ENCODE peak calls at places on chromosomes 12 and 14, in four cellular contexts. X is IMR-90, T is prostate gland, S is A549. V is an unnamed sample.

GRCh38 chr14:92646952-92647461 is 101.4 kb downstream of the LGMN start:
- DNase-seq in S (peak), T (peak), X (peak), V (no peak)

GRCh38 chr12:80877706-80878384 is 59.9 kb downstream of the LIN7A start:
- DNase-seq in X (peak), S (no peak), T (no peak), V (no peak)

GRCh38 chr14:22118894-22119477 is 445.4 kb upstream of the OR4E1 start:
- DNase-seq in X (peak), S (no peak), T (no peak), V (no peak)

GRCh38 chr12:124804011-124804621 is 59.5 kb downstream of the SCARB1 start:
- DNase-seq in S (peak), T (peak), X (peak), V (peak)

GRCh38 chr14:62081012-62081612 is 318.9 kb downstream of the SNAPC1 start:
- DNase-seq in X (no peak), S (no peak), T (no peak), V (no peak)

GRCh38 chr12:131831021-131831571 is 2.9 kb downstream of the MMP17 start:
- DNase-seq in T (no peak), X (no peak), S (peak), V (peak)

GRCh38 chr12:2794261-2794735 is 472 bp upstream of the FKBP4 start:
- DNase-seq in X (no peak), S (no peak), T (peak), V (no peak)

GRCh38 chr12:14664434-14665023 is 31.9 kb downstream of the GUCY2C start:
- DNase-seq in T (peak), X (peak), S (peak), V (peak)

GRCh38 chr14:71574976-71575375 is 357.3 kb upstream of the RGS6 start:
- DNase-seq in X (peak), T (no peak), S (peak), V (peak)

GRCh38 chr12:11724888-11725310 is 75.4 kb downstream of the ETV6 start:
- DNase-seq in S (no peak), X (peak), T (no peak), V (peak)

GRCh38 chr14:103310576-103311095 is 23.4 kb upstream of the EIF5 start:
- DNase-seq in S (no peak), T (no peak), X (no peak), V (no peak)

DNA sequence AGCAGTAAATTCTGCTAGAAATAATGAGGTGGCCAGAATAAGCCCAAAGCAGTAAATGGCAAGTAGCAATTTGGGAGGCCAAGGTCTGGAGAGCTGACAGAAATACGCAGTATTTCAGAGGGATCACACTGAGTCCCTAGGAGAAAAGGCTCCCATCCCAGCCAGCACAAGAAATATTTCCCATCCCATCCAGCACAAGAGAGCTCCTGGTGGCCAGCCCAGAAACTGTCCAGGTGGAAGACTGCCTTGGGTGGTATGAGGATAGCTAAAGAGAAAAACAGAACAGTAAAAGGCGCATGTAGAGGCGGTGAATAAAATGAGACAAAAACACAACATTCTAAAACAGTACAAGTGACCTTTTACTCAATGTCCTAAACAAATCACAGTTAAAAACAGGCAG is 120.7 kb downstream of the HECTD4 start:
- DNase-seq in X (no peak), T (no peak), S (peak), V (peak)
- TF ChIP-seq CTCF in X (peak), T (no peak), S (peak), V (no peak)

GRCh38 chr12:46471404-46471803 is 98.8 kb upstream of the SLC38A2 start:
- DNase-seq in T (no peak), X (no peak), S (no peak), V (no peak)

GRCh38 chr12:46475972-46476645 is 103.5 kb upstream of the SLC38A2 start:
- DNase-seq in S (no peak), X (no peak), T (no peak), V (no peak)

GRCh38 chr12:46472893-46473633 is 100.5 kb upstream of the SLC38A2 start:
- DNase-seq in T (no peak), X (peak), S (peak), V (no peak)

GRCh38 chr12:46472144-46472705 is 99.7 kb upstream of the SLC38A2 start:
- DNase-seq in S (no peak), T (no peak), X (no peak), V (no peak)

GRCh38 chr12:46473634-46474201 is 101.1 kb upstream of the SLC38A2 start:
- DNase-seq in X (peak), S (peak), T (peak), V (peak)
- TF ChIP-seq POLR2A in X (no peak), S (no peak), T (no peak), V (no peak)

DNA sequence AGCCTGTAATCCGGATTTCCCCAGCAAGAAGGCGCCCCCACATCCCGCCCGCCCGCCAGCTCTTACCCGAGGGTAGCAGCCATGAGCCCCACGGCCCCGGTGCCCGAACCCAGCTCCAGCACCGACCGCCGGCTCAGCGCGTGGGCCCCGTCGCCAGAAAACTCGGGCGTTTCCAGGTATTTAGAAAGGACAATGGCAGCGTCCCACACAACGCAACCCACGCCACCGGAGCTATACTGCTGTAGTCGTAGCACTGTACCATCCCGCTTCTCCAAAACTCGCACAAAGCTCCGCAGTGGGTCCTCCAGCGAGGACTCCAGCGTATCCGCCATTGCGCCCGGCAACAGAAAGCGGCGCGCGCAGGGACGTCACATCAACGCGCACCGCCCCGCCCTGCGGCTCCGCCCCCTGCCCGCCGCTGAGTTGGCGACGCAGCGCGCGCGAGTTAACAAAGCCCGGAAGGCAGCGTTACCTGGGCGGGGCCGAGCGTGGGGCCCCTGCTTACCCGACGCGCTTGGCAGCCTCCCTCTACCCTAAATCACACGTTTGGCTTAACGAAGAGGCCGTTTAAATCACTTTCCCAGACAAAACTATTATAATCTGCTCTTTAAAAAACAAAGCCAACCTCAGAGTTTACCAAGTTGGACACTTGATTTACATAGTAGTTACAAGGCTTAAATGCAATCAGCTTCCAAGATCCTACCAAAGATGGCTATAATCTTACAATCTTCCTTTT is at the start of gene VCPKMT:
- DNase-seq in X (peak), T (peak), S (peak), V (peak)
- H3K4me3 ChIP-seq in X (peak), T (peak), S (peak), V (peak)

GRCh38 chr12:57454213-57454565 is 918 bp upstream of the INHBE start:
- DNase-seq in T (no peak), S (no peak), X (no peak), V (no peak)

GRCh38 chr12:57454566-57455373 is at the start of gene INHBE:
- DNase-seq in X (peak), T (no peak), S (peak), V (no peak)

GRCh38 chr12:57455374-57456144 is 452 bp downstream of the INHBE start:
- DNase-seq in X (no peak), S (no peak), T (no peak), V (no peak)

GRCh38 chr12:57456737-57457490 is 1.8 kb downstream of the INHBE start:
- DNase-seq in S (no peak), X (no peak), T (no peak), V (no peak)

DNA sequence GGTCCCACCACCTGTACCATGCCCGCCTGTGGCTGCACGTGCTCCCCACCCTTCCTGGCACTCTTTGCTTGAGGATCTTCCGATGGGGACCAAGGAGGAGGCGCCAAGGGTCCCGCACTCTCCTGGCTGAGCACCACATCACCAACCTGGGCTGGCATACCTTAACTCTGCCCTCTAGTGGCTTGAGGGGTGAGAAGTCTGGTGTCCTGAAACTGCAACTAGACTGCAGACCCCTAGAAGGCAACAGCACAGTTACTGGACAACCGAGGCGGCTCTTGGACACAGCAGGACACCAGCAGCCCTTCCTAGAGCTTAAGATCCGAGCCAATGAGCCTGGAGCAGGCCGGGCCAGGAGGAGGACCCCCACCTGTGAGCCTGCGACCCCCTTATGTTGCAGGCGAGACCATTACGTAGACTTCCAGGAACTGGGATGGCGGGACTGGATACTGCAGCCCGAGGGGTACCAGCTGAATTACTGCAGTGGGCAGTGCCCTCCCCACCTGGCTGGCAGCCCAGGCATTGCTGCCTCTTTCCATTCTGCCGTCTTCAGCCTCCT is 1.1 kb downstream of the INHBE start:
- DNase-seq in T (peak), S (peak), X (peak), V (no peak)
- TF ChIP-seq CTCF in T (peak), S (peak), X (peak), V (peak)

GRCh38 chr12:32488132-32488531 is 88.8 kb downstream of the FGD4 start:
- DNase-seq in S (no peak), X (no peak), T (no peak), V (no peak)

GRCh38 chr12:32483993-32484392 is 84.6 kb downstream of the FGD4 start:
- DNase-seq in T (no peak), X (no peak), S (no peak), V (no peak)

GRCh38 chr12:32482226-32482625 is 82.9 kb downstream of the FGD4 start:
- DNase-seq in S (no peak), X (no peak), T (no peak), V (no peak)

GRCh38 chr12:32486158-32486557 is 86.8 kb downstream of the FGD4 start:
- DNase-seq in T (no peak), X (no peak), S (no peak), V (no peak)

GRCh38 chr12:32483499-32483898 is 84.1 kb downstream of the FGD4 start:
- DNase-seq in S (no peak), X (no peak), T (no peak), V (no peak)
- TF ChIP-seq POLR2A in S (no peak), X (no peak), T (no peak), V (no peak)

DNA sequence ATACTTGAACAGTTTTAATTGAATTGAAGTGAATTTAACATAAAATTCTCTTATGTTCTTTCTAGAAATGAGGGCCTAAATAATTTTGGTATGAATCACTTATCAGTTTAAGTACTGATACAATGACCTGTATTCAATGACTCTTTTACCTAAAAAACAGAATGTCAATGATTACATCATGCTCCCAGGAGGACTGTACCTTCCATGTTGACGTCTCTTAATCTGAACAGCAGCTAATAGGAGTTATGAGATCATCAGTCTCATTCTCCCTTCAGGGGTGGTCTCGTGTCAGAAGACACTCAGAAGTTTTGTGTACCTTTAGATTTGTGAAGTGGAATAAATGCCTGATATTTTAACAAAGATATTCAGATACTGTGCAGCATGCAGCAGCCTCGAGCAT is 206.3 kb downstream of the CNTN1 start:
- DNase-seq in S (no peak), X (no peak), T (no peak), V (no peak)
- H3K4me3 ChIP-seq in S (no peak), X (no peak), T (no peak), V (no peak)

GRCh38 chr14:58668848-58669480 is 31.2 kb downstream of the DACT1 start:
- DNase-seq in T (no peak), S (no peak), X (no peak), V (no peak)
- TF ChIP-seq CTCF in T (no peak), S (no peak), X (no peak), V (no peak)

DNA sequence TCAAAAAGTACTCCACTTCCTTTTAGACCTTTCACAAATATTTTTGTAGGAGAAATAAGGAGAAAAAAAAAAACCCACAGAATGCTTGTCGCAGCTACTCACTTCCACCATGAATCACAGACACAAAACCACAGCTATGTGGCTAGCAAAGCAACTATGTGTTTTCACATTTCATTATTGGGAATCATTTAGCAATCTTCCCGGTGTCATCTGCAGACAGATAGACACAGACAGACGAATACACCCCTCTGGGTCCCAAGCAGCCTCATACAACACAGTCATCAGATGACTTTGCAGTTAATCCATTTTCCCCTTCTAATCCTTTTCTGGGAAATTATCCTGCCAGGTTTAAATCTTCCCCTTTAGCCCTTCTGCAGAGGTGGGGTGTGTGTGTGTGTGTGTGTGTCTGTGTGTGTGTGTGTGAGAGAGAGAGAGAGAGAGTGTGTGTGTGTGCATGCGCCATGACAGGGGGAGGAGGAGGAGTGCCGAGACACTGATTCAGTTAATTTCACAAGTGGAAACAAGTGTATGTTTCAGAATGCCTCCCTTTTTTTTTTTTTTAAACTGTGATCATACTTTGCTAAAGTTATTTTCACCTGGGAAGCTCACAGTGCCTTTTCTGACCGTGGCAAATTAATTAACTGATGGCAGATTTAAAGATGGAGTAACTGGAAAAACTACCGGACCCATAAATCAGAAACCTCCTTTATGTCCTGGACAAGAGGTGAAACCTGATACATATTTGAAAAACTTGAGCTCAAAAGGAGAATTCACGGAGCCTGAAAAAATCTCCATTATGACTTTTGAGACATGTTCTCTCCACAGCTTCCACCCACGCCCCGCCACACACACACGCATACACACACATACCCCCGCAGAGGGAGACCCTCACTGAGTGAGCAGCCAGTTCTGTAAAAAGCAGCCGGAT is 39.9 kb downstream of the LTBP2 start:
- DNase-seq in S (peak), T (no peak), X (peak), V (peak)
- TF ChIP-seq POLR2A in S (no peak), T (no peak), X (peak), V (no peak)

DNA sequence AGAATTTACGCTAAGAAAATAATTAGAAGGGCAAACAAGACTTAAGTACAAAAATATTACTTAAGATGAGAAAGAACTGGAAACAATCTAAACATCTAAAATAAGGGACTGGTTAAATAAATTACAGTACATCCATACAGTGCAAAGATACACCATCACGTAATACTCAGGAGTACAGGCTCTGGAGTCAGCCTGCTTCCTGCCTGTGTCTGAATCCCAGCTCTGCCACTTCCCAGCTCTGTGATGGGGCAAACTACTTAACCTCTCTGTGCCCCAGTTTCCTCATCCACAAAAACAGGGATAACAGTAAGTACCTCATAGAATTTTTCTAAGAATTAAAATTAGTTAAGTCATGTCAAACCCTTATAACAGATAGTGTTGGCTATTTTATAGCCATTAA is 36.0 kb downstream of the PPTC7 start:
- DNase-seq in T (no peak), S (no peak), X (no peak), V (no peak)
- H3K4me3 ChIP-seq in T (no peak), S (no peak), X (no peak), V (no peak)

V was measured in thyroid gland.